ENCODE peak calls at places on chromosomes 16 and 17, in ten cellular contexts. D, A, R, N, W, C, T, Z, F and G are unnamed samples.

GRCh38 chr16:57601801-57602478 is 26.5 kb upstream of the ADGRG1 start:
- DNase-seq in D (peak; percentile 15), A (no peak), R (no peak), N (no peak), W (no peak), C (peak; percentile 68), T (peak; percentile 47), Z (no peak), F (no peak), G (peak; percentile 73)

GRCh38 chr17:81923302-81924260 is 4.0 kb downstream of the MAFG start:
- DNase-seq in D (peak; percentile 72), A (peak; percentile 80), R (peak; percentile 86), N (no peak), W (no peak), C (no peak), T (peak; percentile 75), Z (no peak), F (no peak), G (peak; percentile 31)

GRCh38 chr17:61218438-61218837 is 181.2 kb upstream of the TBX2 start:
- DNase-seq in D (no peak), A (no peak), R (no peak), N (no peak), W (no peak), C (no peak), T (no peak), Z (no peak), F (no peak), G (no peak)

GRCh38 chr16:65916995-65917394 is 449.5 kb upstream of the CDH5 start:
- DNase-seq in D (no peak), A (no peak), R (no peak), N (no peak), W (no peak), C (no peak), T (no peak), Z (no peak), F (peak; percentile 66), G (no peak)

GRCh38 chr16:66619534-66620418 is 15.3 kb downstream of the CMTM3 start:
- DNase-seq in D (no peak), A (no peak), R (no peak), N (no peak), W (no peak), C (no peak), T (no peak), Z (no peak), F (no peak), G (no peak)

GRCh38 chr17:76886395-76886794 is 18.2 kb downstream of the MGAT5B start:
- DNase-seq in D (no peak), A (no peak), R (no peak), N (no peak), W (no peak), C (no peak), T (no peak), Z (no peak), F (no peak), G (no peak)

GRCh38 chr16:75810342-75810741 is 84.1 kb upstream of the CPHXL start:
- DNase-seq in D (no peak), A (no peak), R (no peak), N (no peak), W (no peak), C (no peak), T (no peak), Z (no peak), F (no peak), G (no peak)

GRCh38 chr17:27741971-27742370 is 58.4 kb downstream of the NOS2 start:
- DNase-seq in D (no peak), A (no peak), R (no peak), N (no peak), W (no peak), C (peak; percentile 21), T (no peak), Z (no peak), F (peak; percentile 57), G (no peak)

GRCh38 chr16:74991268-74991592 is 6.3 kb upstream of the WDR59 start:
- DNase-seq in D (no peak), A (no peak), R (no peak), N (no peak), W (no peak), C (no peak), T (no peak), Z (no peak), F (no peak), G (no peak)

GRCh38 chr16:56279132-56279531 is 87.8 kb downstream of the GNAO1 start:
- DNase-seq in D (no peak), A (no peak), R (peak; percentile 35), N (no peak), W (no peak), C (no peak), T (no peak), Z (no peak), F (no peak), G (peak; percentile 85)
- H3K4me3 ChIP-seq in D (no peak overlapping the region), A (no peak overlapping the region), R (no peak overlapping the region), N (no peak overlapping the region), W (no peak overlapping the region), C (no peak overlapping the region), T (no peak overlapping the region), Z (no peak overlapping the region), F (no peak overlapping the region), G (peak overlapping the region; percentile 25)

GRCh38 chr17:4806770-4807533 is at the start of gene PLD2:
- DNase-seq in D (peak; percentile 90), A (peak; percentile 79), R (peak; percentile 91), N (peak; percentile 89), W (no peak), C (peak; percentile 96), T (peak; percentile 94), Z (peak; percentile 79), F (peak; percentile 93), G (peak; percentile 93)
- TF ChIP-seq POLR2A in D (peak; percentile 72), A (peak; percentile 13), R (no peak), N (peak; percentile 11), W (no peak), C (no peak), T (peak; percentile 62), Z (no peak), F (no peak), G (peak; percentile 44)

GRCh38 chr17:42520540-42520951 is 15.5 kb upstream of the NAGLU start:
- DNase-seq in D (no peak), A (no peak), R (no peak), N (no peak), W (no peak), C (no peak), T (peak; percentile 36), Z (no peak), F (no peak), G (no peak)
- H3K4me3 ChIP-seq in D (no peak overlapping the region), A (no peak overlapping the region), R (no peak overlapping the region), N (no peak overlapping the region), W (no peak overlapping the region), C (no peak overlapping the region), T (no peak overlapping the region), Z (peak overlapping the region; percentile 8), F (peak overlapping the region; percentile 10), G (no peak overlapping the region)

GRCh38 chr16:783404-784161 is 4.6 kb downstream of the RPUSD1 start:
- DNase-seq in D (no peak), A (peak; percentile 74), R (no peak), N (no peak), W (no peak), C (no peak), T (peak; percentile 43), Z (no peak), F (no peak), G (no peak)
- TF ChIP-seq POLR2A in D (no peak), A (no peak), R (no peak), N (no peak), W (no peak), C (no peak), T (no peak), Z (no peak), F (no peak), G (no peak)

GRCh38 chr17:72111374-72111773 is 9.4 kb upstream of the SOX9 start:
- DNase-seq in D (no peak), A (no peak), R (no peak), N (no peak), W (no peak), C (no peak), T (no peak), Z (no peak), F (no peak), G (no peak)

GRCh38 chr17:72107100-72107499 is 13.7 kb upstream of the SOX9 start:
- DNase-seq in D (no peak), A (no peak), R (no peak), N (no peak), W (no peak), C (no peak), T (no peak), Z (no peak), F (no peak), G (no peak)

GRCh38 chr17:72110953-72111339 is 9.9 kb upstream of the SOX9 start:
- DNase-seq in D (no peak), A (no peak), R (peak; percentile 35), N (no peak), W (no peak), C (no peak), T (no peak), Z (no peak), F (no peak), G (no peak)

GRCh38 chr17:72113751-72114150 is 7.1 kb upstream of the SOX9 start:
- DNase-seq in D (no peak), A (no peak), R (no peak), N (no peak), W (no peak), C (no peak), T (no peak), Z (peak; percentile 64), F (no peak), G (no peak)

GRCh38 chr17:72110231-72110952 is 10.4 kb upstream of the SOX9 start:
- DNase-seq in D (no peak), A (no peak), R (no peak), N (no peak), W (no peak), C (no peak), T (no peak), Z (no peak), F (no peak), G (no peak)
- H3K4me3 ChIP-seq in D (no peak overlapping the region), A (no peak overlapping the region), R (peak overlapping the region; percentile 8), N (peak overlapping the region; percentile 16), W (no peak overlapping the region), C (no peak overlapping the region), T (no peak overlapping the region), Z (peak overlapping the region; percentile 34), F (no peak overlapping the region), G (peak overlapping the region; percentile 9)